ENCODE peak calls at places on chromosomes 12 and 14, in four cellular contexts. Y, R, D and G are unnamed samples.

GRCh38 chr14:104394606-104394910 is 185.0 kb upstream of the C14orf180 start:
- DNase-seq in R (no peak), Y (no peak), D (no peak), G (no peak)

GRCh38 chr12:105444809-105445102 is 114.3 kb downstream of the C12orf75 start:
- DNase-seq in Y (no peak), D (no peak), R (no peak), G (no peak)

GRCh38 chr12:56518570-56518969 is 3.0 kb upstream of the RBMS2 start:
- DNase-seq in Y (no peak), D (peak; percentile 38), R (no peak), G (no peak)

GRCh38 chr12:104054681-104055346 is 4.8 kb upstream of the GLT8D2 start:
- DNase-seq in D (no peak), Y (no peak), R (no peak), G (no peak)

GRCh38 chr14:51650721-51651387 is 856 bp upstream of the FRMD6 start:
- DNase-seq in Y (no peak), D (no peak), R (no peak), G (no peak)

GRCh38 chr14:81589381-81590065 is 55.9 kb upstream of the SEL1L start:
- DNase-seq in R (no peak), D (no peak), Y (peak; percentile 53), G (peak; percentile 20)

GRCh38 chr12:67025543-67026114 is 243.5 kb upstream of the CAND1 start:
- DNase-seq in D (peak; percentile 25), R (no peak), Y (peak; percentile 70), G (peak; percentile 74)

GRCh38 chr12:130079254-130079653 is 83.0 kb upstream of the FZD10 start:
- DNase-seq in R (no peak), Y (no peak), D (no peak), G (no peak)

GRCh38 chr14:104656014-104656714 is 33.3 kb upstream of the INF2 start:
- DNase-seq in Y (no peak), R (no peak), D (no peak), G (no peak)

GRCh38 chr12:116236148-116236731 is 41.3 kb downstream of the MED13L start:
- DNase-seq in R (peak; percentile 16), D (peak; percentile 43), Y (peak; percentile 60), G (no peak)

GRCh38 chr12:19404232-19404880 is 34.9 kb upstream of the AEBP2 start:
- DNase-seq in R (no peak), D (no peak), Y (no peak), G (no peak)

GRCh38 chr14:55762595-55763232 is 182.7 kb downstream of the KTN1 start:
- DNase-seq in D (no peak), R (peak; percentile 21), Y (no peak), G (no peak)

GRCh38 chr14:33836203-33836894 is 114.5 kb downstream of the EGLN3 start:
- DNase-seq in Y (peak; percentile 61), D (no peak), R (no peak), G (no peak)

GRCh38 chr12:38316391-38317129 is at the start of gene ALG10B:
- DNase-seq in R (peak; percentile 84), D (peak; percentile 92), Y (peak; percentile 77), G (peak; percentile 79)

GRCh38 chr14:105410642-105411016 is 9.0 kb upstream of the MTA1 start:
- DNase-seq in Y (no peak), D (no peak), R (no peak), G (no peak)

GRCh38 chr12:63292476-63293228 is 141.7 kb upstream of the AVPR1A start:
- DNase-seq in D (no peak), Y (no peak), R (no peak), G (no peak)

GRCh38 chr12:12612403-12612802 is 727 bp downstream of the CREBL2 start:
- DNase-seq in D (peak; percentile 82), R (no peak), Y (peak; percentile 28), G (peak; percentile 28)

GRCh38 chr12:70739741-70740140 is 102.5 kb upstream of the PTPRB start:
- DNase-seq in D (no peak), R (no peak), Y (no peak), G (no peak)

GRCh38 chr12:56836800-56837663 is 73.9 kb downstream of the HSD17B6 start:
- DNase-seq in Y (no peak), D (no peak), R (no peak), G (no peak)

GRCh38 chr14:39431416-39432178 is 636 bp downstream of the FBXO33 start:
- DNase-seq in D (peak; percentile 51), Y (peak; percentile 8), R (no peak), G (peak; percentile 21)

GRCh38 chr14:61562321-61563161 is 132.8 kb upstream of the HIF1A start:
- DNase-seq in D (peak; percentile 90), Y (peak; percentile 74), R (no peak), G (no peak)

GRCh38 chr14:95432152-95433093 is 84.0 kb downstream of the SYNE3 start:
- DNase-seq in Y (peak; percentile 53), D (peak; percentile 16), R (no peak), G (peak; percentile 74)

GRCh38 chr14:100574642-100575031 is 12.6 kb downstream of the BEGAIN start:
- DNase-seq in D (no peak), Y (no peak), R (no peak), G (no peak)

GRCh38 chr12:28026701-28027100 is 54.2 kb upstream of the PTHLH start:
- DNase-seq in Y (no peak), R (no peak), D (no peak), G (no peak)

GRCh38 chr14:21070610-21071224 is 613 bp downstream of the ARHGEF40 start:
- DNase-seq in R (no peak), Y (no peak), D (peak; percentile 69), G (no peak)

GRCh38 chr14:95282354-95282985 is 37.2 kb downstream of the CLMN start:
- DNase-seq in D (no peak), R (no peak), Y (no peak), G (no peak)

GRCh38 chr12:2457215-2458112 is 337.3 kb upstream of the FKBP4 start:
- DNase-seq in R (no peak), Y (peak; percentile 34), D (no peak), G (no peak)

GRCh38 chr12:6788972-6789905 is at the start of gene CD4:
- DNase-seq in D (no peak), Y (no peak), R (no peak), G (no peak)

DNA sequence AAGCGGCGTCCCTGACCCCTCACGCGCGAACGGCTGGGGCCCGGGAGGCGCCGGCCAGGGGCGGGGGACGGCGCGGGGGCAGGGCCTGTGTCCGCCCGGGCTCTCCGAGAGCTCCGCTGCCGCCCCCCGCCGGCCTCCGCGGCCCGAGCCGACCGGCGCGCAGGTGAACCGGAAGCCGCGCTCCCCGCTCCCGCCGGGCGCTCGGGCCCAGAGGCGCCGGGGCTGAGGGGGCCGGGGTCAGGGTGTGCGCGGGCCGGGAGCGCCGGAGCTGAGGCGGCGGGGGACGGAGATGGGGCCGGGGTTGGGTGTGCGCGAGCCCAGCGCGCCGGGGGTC is 403 bp downstream of the HIP1R start:
- DNase-seq in R (no peak), D (no peak), Y (peak; percentile 74), G (peak; percentile 45)
- TF ChIP-seq FOXK2 in R (no peak), D (no peak), Y (no peak), G (no peak)

DNA sequence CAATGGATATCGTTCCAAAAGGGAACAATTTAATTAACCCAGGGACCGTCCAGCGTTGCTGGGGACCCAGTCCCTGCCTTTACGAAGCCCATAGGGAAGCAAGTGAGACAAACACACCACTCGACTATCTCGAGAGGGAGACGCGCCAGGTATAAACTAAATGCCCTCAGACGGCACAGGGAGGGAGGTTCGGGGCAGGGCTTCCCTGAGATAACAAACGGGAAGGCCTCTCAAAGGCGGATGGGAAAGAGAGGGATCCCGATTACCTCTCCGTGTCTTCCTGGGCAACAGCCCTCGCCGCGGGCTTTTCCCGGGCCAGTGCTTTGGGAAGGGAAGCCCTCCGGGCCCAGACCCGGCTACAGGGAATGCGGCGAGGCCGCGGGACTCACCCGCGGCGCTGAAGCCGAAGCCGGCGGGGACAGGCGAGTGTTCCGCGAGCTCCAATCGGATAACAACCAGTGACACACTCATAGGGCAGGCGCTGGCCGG is 390 bp downstream of the BRAP start:
- DNase-seq in Y (peak; percentile 65), D (peak; percentile 12), R (no peak), G (no peak)
- TF ChIP-seq FOXK2 in Y (no peak), D (no peak), R (no peak), G (no peak)

DNA sequence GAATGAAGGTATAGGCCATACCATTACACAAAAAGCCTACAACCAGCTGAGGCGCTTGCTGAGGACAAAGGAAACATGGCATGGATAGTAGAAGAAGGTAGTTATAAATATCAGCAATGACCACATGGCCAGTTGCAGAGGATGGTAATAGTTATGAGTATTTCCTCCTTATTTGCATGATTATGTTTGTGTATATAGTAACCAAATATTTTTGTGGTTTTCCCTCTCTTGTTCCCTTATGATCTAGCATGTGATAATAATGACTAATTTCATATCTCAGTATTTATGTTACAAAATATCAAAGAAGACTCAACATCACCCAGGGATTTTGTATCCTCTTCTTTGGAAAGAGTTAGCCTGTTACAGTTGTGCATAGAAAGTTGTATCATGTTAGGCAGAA is 13.4 kb upstream of the CATSPERB start:
- DNase-seq in Y (no peak), R (no peak), D (no peak), G (no peak)
- TF ChIP-seq FOXK2 in Y (no peak), R (no peak), D (no peak), G (no peak)

DNA sequence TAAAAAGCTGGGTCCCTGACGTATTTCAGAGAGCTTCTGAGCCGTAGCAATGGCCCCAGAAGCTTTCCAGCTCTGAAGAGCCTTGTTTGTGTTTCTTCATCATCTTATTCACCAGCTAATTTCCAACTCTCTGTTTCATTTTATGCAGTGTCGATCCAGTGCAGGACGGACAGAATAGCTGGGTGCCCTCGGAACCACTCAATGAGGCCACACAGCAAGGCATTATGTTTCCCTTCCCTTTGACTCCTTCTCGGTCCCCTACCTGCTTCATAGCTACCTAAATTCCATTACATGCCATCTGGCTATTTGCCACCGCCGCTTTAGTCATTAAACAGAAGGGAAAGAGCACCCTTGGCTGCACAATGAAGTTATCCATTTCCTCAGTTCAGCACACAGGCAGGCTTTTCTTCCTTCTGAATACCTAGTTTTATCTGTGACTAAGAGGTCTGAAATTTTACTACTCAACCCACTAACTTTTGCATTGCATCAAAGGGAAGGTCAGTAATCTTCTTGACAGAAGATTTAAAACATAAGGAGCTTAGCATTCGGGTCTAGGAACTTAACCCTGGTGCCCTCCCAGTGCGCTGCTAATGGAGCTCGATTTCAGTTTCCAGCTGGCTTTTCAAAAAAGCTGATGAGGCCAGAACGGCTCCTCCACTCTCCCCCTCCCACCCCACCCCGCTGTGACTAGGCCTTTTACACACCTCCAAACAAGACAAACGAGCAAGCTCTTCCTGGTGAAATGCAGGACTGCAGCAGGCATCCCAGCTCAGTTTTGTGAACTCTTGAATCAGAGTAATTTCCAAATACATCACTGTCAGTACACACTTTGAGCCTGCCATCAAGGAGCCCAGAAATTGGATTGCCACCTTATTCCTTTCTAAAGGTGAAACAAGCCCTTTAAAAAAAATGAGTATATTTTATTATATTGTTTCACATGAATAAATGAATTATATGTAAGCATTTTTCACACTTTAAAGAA is 176.7 kb downstream of the GXYLT1 start:
- DNase-seq in D (no peak), R (no peak), Y (no peak), G (peak; percentile 60)
- TF ChIP-seq FOXK2 in D (no peak), R (no peak), Y (no peak), G (no peak)

GRCh38 chr12:5522358-5523335 is 90.7 kb downstream of the NTF3 start:
- DNase-seq in Y (no peak), R (no peak), D (no peak), G (no peak)
- TF ChIP-seq FOXK2 in Y (no peak), R (no peak), D (no peak), G (no peak)

GRCh38 chr12:114747156-114747555 is 63.2 kb upstream of the TBX3 start:
- DNase-seq in R (no peak), Y (no peak), D (no peak), G (no peak)

GRCh38 chr12:114746297-114747074 is 62.5 kb upstream of the TBX3 start:
- DNase-seq in D (no peak), R (no peak), Y (no peak), G (no peak)

GRCh38 chr12:114751712-114752111 is 67.7 kb upstream of the TBX3 start:
- DNase-seq in Y (no peak), D (no peak), R (no peak), G (no peak)

GRCh38 chr12:114750905-114751304 is 66.9 kb upstream of the TBX3 start:
- DNase-seq in R (no peak), D (no peak), Y (no peak), G (no peak)
- TF ChIP-seq FOXK2 in R (no peak), D (no peak), Y (no peak), G (no peak)